ENCODE peak calls at places on chromosome 9, in seven cellular contexts. One of them, this sample, is unnamed.

GRCh38 chr9:110526426-110526825 is 53.1 kb downstream of the SVEP1 start:
- DNase-seq in sigmoid colon: no peak
- DNase-seq in SK-N-SH: no peak
- DNase-seq in upper lobe of left lung: no peak
- DNase-seq in ovary: no peak
- DNase-seq in stomach: no peak
- DNase-seq in tibial nerve: no peak
- DNase-seq in this sample: no peak

GRCh38 chr9:1267141-1267570 is 217.0 kb downstream of the DMRT2 start:
- DNase-seq in sigmoid colon: no peak
- DNase-seq in SK-N-SH: no peak
- DNase-seq in upper lobe of left lung: no peak
- DNase-seq in ovary: no peak
- DNase-seq in stomach: no peak
- DNase-seq in tibial nerve: no peak
- DNase-seq in this sample: no peak

GRCh38 chr9:78958887-78959286 is 612.9 kb upstream of the TLE4 start:
- DNase-seq in sigmoid colon: no peak
- DNase-seq in SK-N-SH: no peak
- DNase-seq in upper lobe of left lung: no peak
- DNase-seq in ovary: no peak
- DNase-seq in stomach: no peak
- DNase-seq in tibial nerve: no peak
- DNase-seq in this sample: no peak

GRCh38 chr9:21402387-21403247 is 6.3 kb upstream of the IFNA8 start:
- DNase-seq in sigmoid colon: no peak
- DNase-seq in SK-N-SH: peak
- DNase-seq in upper lobe of left lung: peak
- DNase-seq in ovary: no peak
- DNase-seq in stomach: no peak
- DNase-seq in tibial nerve: no peak
- DNase-seq in this sample: no peak

GRCh38 chr9:5917273-5917672 is 26.6 kb downstream of the MLANA start:
- DNase-seq in sigmoid colon: no peak
- DNase-seq in SK-N-SH: no peak
- DNase-seq in upper lobe of left lung: no peak
- DNase-seq in ovary: no peak
- DNase-seq in stomach: no peak
- DNase-seq in tibial nerve: no peak
- DNase-seq in this sample: no peak

GRCh38 chr9:14652729-14653377 is 40.4 kb downstream of the ZDHHC21 start:
- DNase-seq in sigmoid colon: no peak
- DNase-seq in SK-N-SH: peak
- DNase-seq in upper lobe of left lung: no peak
- DNase-seq in ovary: no peak
- DNase-seq in stomach: no peak
- DNase-seq in tibial nerve: no peak
- DNase-seq in this sample: no peak

GRCh38 chr9:98607787-98608186 is 100.9 kb downstream of the GABBR2 start:
- DNase-seq in sigmoid colon: no peak
- DNase-seq in SK-N-SH: no peak
- DNase-seq in upper lobe of left lung: no peak
- DNase-seq in ovary: no peak
- DNase-seq in stomach: no peak
- DNase-seq in tibial nerve: no peak
- DNase-seq in this sample: no peak

GRCh38 chr9:37371565-37372464 is 50.7 kb upstream of the GRHPR start:
- DNase-seq in sigmoid colon: no peak
- DNase-seq in SK-N-SH: no peak
- DNase-seq in upper lobe of left lung: no peak
- DNase-seq in ovary: no peak
- DNase-seq in stomach: no peak
- DNase-seq in tibial nerve: no peak
- DNase-seq in this sample: no peak

GRCh38 chr9:37328561-37329227 is 93.8 kb upstream of the GRHPR start:
- DNase-seq in sigmoid colon: no peak
- DNase-seq in SK-N-SH: no peak
- DNase-seq in upper lobe of left lung: no peak
- DNase-seq in ovary: no peak
- DNase-seq in stomach: no peak
- DNase-seq in tibial nerve: no peak
- DNase-seq in this sample: no peak

GRCh38 chr9:100700689-100701318 is 122.9 kb downstream of the CAVIN4 start:
- DNase-seq in sigmoid colon: no peak
- DNase-seq in SK-N-SH: peak
- DNase-seq in upper lobe of left lung: no peak
- DNase-seq in ovary: no peak
- DNase-seq in stomach: no peak
- DNase-seq in tibial nerve: no peak
- DNase-seq in this sample: no peak

GRCh38 chr9:83511051-83511450 is 27.1 kb downstream of the FRMD3 start:
- DNase-seq in sigmoid colon: no peak
- DNase-seq in SK-N-SH: no peak
- DNase-seq in upper lobe of left lung: no peak
- DNase-seq in ovary: no peak
- DNase-seq in stomach: no peak
- DNase-seq in tibial nerve: no peak
- DNase-seq in this sample: no peak

GRCh38 chr9:92275541-92275940 is 18.0 kb downstream of the IARS1 start:
- DNase-seq in sigmoid colon: no peak
- DNase-seq in SK-N-SH: no peak
- DNase-seq in upper lobe of left lung: no peak
- DNase-seq in ovary: no peak
- DNase-seq in stomach: no peak
- DNase-seq in tibial nerve: no peak
- DNase-seq in this sample: no peak

GRCh38 chr9:16985559-16986348 is 115.3 kb upstream of the BNC2 start:
- DNase-seq in sigmoid colon: peak
- DNase-seq in SK-N-SH: no peak
- DNase-seq in upper lobe of left lung: no peak
- DNase-seq in ovary: no peak
- DNase-seq in stomach: no peak
- DNase-seq in tibial nerve: peak
- DNase-seq in this sample: peak

GRCh38 chr9:79989079-79989478 is 417.3 kb downstream of the TLE4 start:
- DNase-seq in sigmoid colon: no peak
- DNase-seq in SK-N-SH: no peak
- DNase-seq in upper lobe of left lung: no peak
- DNase-seq in ovary: no peak
- DNase-seq in stomach: no peak
- DNase-seq in tibial nerve: no peak
- DNase-seq in this sample: no peak

GRCh38 chr9:92295827-92296258 is 2.3 kb upstream of the IARS1 start:
- DNase-seq in sigmoid colon: no peak
- DNase-seq in SK-N-SH: no peak
- DNase-seq in upper lobe of left lung: no peak
- DNase-seq in ovary: no peak
- DNase-seq in stomach: no peak
- DNase-seq in tibial nerve: no peak
- DNase-seq in this sample: no peak

GRCh38 chr9:130846487-130847305 is 11.6 kb downstream of the ABL1 start:
- DNase-seq in sigmoid colon: peak
- DNase-seq in SK-N-SH: peak
- DNase-seq in upper lobe of left lung: no peak
- DNase-seq in ovary: peak
- DNase-seq in stomach: peak
- DNase-seq in tibial nerve: no peak
- DNase-seq in this sample: no peak

GRCh38 chr9:124309665-124310064 is 51.9 kb downstream of the NEK6 start:
- DNase-seq in sigmoid colon: no peak
- DNase-seq in SK-N-SH: no peak
- DNase-seq in upper lobe of left lung: peak
- DNase-seq in ovary: no peak
- DNase-seq in stomach: no peak
- DNase-seq in tibial nerve: no peak
- DNase-seq in this sample: no peak

GRCh38 chr9:76090909-76091308 is 200.4 kb downstream of the PCSK5 start:
- DNase-seq in sigmoid colon: no peak
- DNase-seq in SK-N-SH: no peak
- DNase-seq in upper lobe of left lung: no peak
- DNase-seq in ovary: no peak
- DNase-seq in stomach: no peak
- DNase-seq in tibial nerve: no peak
- DNase-seq in this sample: no peak

GRCh38 chr9:76085596-76085995 is 195.1 kb downstream of the PCSK5 start:
- DNase-seq in sigmoid colon: no peak
- DNase-seq in SK-N-SH: no peak
- DNase-seq in upper lobe of left lung: no peak
- DNase-seq in ovary: no peak
- DNase-seq in stomach: no peak
- DNase-seq in tibial nerve: no peak
- DNase-seq in this sample: no peak

GRCh38 chr9:76090330-76090729 is 199.9 kb downstream of the PCSK5 start:
- DNase-seq in sigmoid colon: no peak
- DNase-seq in SK-N-SH: no peak
- DNase-seq in upper lobe of left lung: no peak
- DNase-seq in ovary: no peak
- DNase-seq in stomach: no peak
- DNase-seq in tibial nerve: no peak
- DNase-seq in this sample: no peak

GRCh38 chr9:76087978-76088377 is 197.5 kb downstream of the PCSK5 start:
- DNase-seq in sigmoid colon: no peak
- DNase-seq in SK-N-SH: no peak
- DNase-seq in upper lobe of left lung: no peak
- DNase-seq in ovary: no peak
- DNase-seq in stomach: no peak
- DNase-seq in tibial nerve: no peak
- DNase-seq in this sample: no peak

GRCh38 chr9:76086521-76086920 is 196.0 kb downstream of the PCSK5 start:
- DNase-seq in sigmoid colon: no peak
- DNase-seq in SK-N-SH: no peak
- DNase-seq in upper lobe of left lung: no peak
- DNase-seq in ovary: no peak
- DNase-seq in stomach: no peak
- DNase-seq in tibial nerve: no peak
- DNase-seq in this sample: no peak
- TF ChIP-seq CTCF in sigmoid colon: no peak
- TF ChIP-seq CTCF in SK-N-SH: no peak
- TF ChIP-seq CTCF in upper lobe of left lung: no peak
- TF ChIP-seq CTCF in ovary: no peak
- TF ChIP-seq CTCF in stomach: no peak
- TF ChIP-seq CTCF in tibial nerve: no peak
- TF ChIP-seq CTCF in this sample: no peak

GRCh38 chr9:89686621-89687020 is 81.8 kb downstream of the GADD45G start:
- DNase-seq in sigmoid colon: no peak
- DNase-seq in SK-N-SH: no peak
- DNase-seq in upper lobe of left lung: no peak
- DNase-seq in ovary: no peak
- DNase-seq in stomach: no peak
- DNase-seq in tibial nerve: no peak
- DNase-seq in this sample: no peak

GRCh38 chr9:89685698-89686097 is 80.9 kb downstream of the GADD45G start:
- DNase-seq in sigmoid colon: no peak
- DNase-seq in SK-N-SH: no peak
- DNase-seq in upper lobe of left lung: no peak
- DNase-seq in ovary: no peak
- DNase-seq in stomach: no peak
- DNase-seq in tibial nerve: no peak
- DNase-seq in this sample: no peak

GRCh38 chr9:89687216-89687615 is 82.4 kb downstream of the GADD45G start:
- DNase-seq in sigmoid colon: no peak
- DNase-seq in SK-N-SH: no peak
- DNase-seq in upper lobe of left lung: no peak
- DNase-seq in ovary: no peak
- DNase-seq in stomach: no peak
- DNase-seq in tibial nerve: no peak
- DNase-seq in this sample: no peak

GRCh38 chr9:89684912-89685636 is 80.3 kb downstream of the GADD45G start:
- DNase-seq in sigmoid colon: no peak
- DNase-seq in SK-N-SH: no peak
- DNase-seq in upper lobe of left lung: no peak
- DNase-seq in ovary: peak
- DNase-seq in stomach: peak
- DNase-seq in tibial nerve: no peak
- DNase-seq in this sample: no peak

DNA sequence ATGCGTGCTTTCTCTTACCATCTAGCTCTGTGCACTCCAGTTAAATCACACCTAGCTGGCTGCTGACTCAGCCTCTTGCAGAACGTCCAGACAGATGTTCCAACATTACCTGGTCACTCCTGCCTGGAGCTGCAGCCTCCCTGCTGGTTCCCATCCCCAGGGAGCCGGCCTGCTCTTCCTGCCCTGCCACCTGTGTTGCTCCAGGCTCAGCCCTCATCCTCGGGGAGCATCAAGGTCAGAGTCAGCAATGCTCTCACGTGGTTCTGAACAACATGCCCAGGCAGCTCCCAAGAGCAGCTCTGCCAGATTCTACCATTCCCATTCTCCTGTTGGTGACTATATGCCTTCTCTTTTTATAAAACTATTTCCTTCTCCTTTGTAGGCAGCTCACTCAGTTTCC is 81.3 kb downstream of the GADD45G start:
- DNase-seq in sigmoid colon: no peak
- DNase-seq in SK-N-SH: no peak
- DNase-seq in upper lobe of left lung: no peak
- DNase-seq in ovary: no peak
- DNase-seq in stomach: no peak
- DNase-seq in tibial nerve: no peak
- DNase-seq in this sample: no peak
- TF ChIP-seq EP300 in sigmoid colon: no peak
- TF ChIP-seq EP300 in SK-N-SH: no peak
- TF ChIP-seq EP300 in upper lobe of left lung: no peak
- TF ChIP-seq EP300 in ovary: no peak
- TF ChIP-seq EP300 in stomach: no peak
- TF ChIP-seq EP300 in tibial nerve: no peak
- TF ChIP-seq EP300 in this sample: no peak

GRCh38 chr9:96230002-96230401 is 72.0 kb downstream of the HSD17B3 start:
- DNase-seq in sigmoid colon: no peak
- DNase-seq in SK-N-SH: no peak
- DNase-seq in upper lobe of left lung: no peak
- DNase-seq in ovary: no peak
- DNase-seq in stomach: no peak
- DNase-seq in tibial nerve: no peak
- DNase-seq in this sample: no peak
- TF ChIP-seq CTCF in sigmoid colon: no peak
- TF ChIP-seq CTCF in SK-N-SH: no peak
- TF ChIP-seq CTCF in upper lobe of left lung: no peak
- TF ChIP-seq CTCF in ovary: no peak
- TF ChIP-seq CTCF in stomach: no peak
- TF ChIP-seq CTCF in tibial nerve: no peak
- TF ChIP-seq CTCF in this sample: no peak

DNA sequence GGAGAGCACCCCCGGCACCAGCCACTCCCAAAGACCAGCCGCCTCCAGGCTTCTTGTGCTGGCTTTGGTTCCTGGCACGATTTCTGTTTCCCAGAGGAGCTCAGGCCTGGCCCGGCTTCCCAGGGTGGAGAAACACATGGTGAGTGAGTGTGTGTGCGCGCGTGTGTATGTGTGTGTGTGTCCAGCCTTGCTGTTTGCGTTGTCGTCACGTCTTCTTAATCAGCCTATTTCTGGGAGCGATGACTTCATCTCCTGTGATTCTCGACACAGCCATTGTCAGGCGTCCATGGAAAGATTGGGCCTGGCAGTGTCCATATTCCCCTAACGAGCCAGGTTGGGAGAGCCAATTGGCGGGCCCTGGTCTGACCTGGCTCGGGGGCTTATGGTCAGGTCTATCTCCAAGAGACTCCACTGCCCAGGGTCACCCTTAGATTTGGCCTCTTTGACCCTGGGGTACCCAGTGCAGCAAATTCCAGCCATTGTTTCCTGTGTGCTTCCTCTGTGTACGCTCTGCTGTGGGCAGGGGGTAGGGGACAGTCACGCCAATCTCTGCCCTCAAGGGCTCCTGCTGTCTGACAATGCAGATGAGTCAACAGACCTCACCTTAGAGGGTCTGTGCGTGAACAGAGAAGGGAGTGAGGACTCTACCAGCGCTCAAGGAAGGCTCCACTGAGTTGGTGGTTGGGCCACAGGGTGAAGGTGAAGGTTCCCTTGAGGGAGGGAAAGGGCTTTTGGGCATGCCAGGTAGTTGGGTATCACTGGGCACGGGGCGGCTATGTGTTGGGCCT is 73.8 kb downstream of the DAB2IP start:
- DNase-seq in sigmoid colon: peak
- DNase-seq in SK-N-SH: no peak
- DNase-seq in upper lobe of left lung: no peak
- DNase-seq in ovary: peak
- DNase-seq in stomach: peak
- DNase-seq in tibial nerve: peak
- DNase-seq in this sample: peak
- TF ChIP-seq EP300 in sigmoid colon: peak
- TF ChIP-seq EP300 in SK-N-SH: no peak
- TF ChIP-seq EP300 in upper lobe of left lung: peak
- TF ChIP-seq EP300 in ovary: peak
- TF ChIP-seq EP300 in stomach: peak
- TF ChIP-seq EP300 in tibial nerve: peak
- TF ChIP-seq EP300 in this sample: peak

This sample was measured in transverse colon.